ENCODE peak calls at places on chromosome 4, in ten cellular contexts. O, X, M, G, R, K, Y, N, A and H are unnamed samples.

GRCh38 chr4:10457255-10457801 is at the start of gene ZNF518B:
- DNase-seq in O (peak), X (peak), M (peak), G (peak), R (no peak), K (peak), Y (peak), N (no peak), A (peak), H (peak)

GRCh38 chr4:61200991-61201526 is 933 bp downstream of the ADGRL3 start:
- DNase-seq in O (peak), X (no peak), M (no peak), G (no peak), R (no peak), K (peak), Y (no peak), N (no peak), A (peak), H (peak)

GRCh38 chr4:153521995-153522799 is 56.0 kb downstream of the TMEM131L start:
- DNase-seq in O (no peak), X (peak), M (no peak), G (no peak), R (no peak), K (no peak), Y (peak), N (no peak), A (peak), H (no peak)

GRCh38 chr4:85995361-85995760 is 364.5 kb downstream of the MAPK10 start:
- DNase-seq in O (no peak), X (peak), M (no peak), G (no peak), R (no peak), K (no peak), Y (no peak), N (no peak), A (no peak), H (no peak)

GRCh38 chr4:142128529-142128928 is 492.1 kb downstream of the IL15 start:
- DNase-seq in O (no peak), X (no peak), M (peak), G (no peak), R (no peak), K (no peak), Y (no peak), N (no peak), A (peak), H (peak)

GRCh38 chr4:121758896-121759568 is 5.9 kb downstream of the SMIM43 start:
- DNase-seq in O (peak), X (no peak), M (no peak), G (no peak), R (no peak), K (no peak), Y (no peak), N (no peak), A (no peak), H (no peak)

GRCh38 chr4:184795214-184795844 is 30.4 kb downstream of the ACSL1 start:
- DNase-seq in O (no peak), X (no peak), M (no peak), G (no peak), R (no peak), K (no peak), Y (no peak), N (no peak), A (no peak), H (no peak)

GRCh38 chr4:115969756-115970155 is 856.3 kb upstream of the NDST4 start:
- DNase-seq in O (no peak), X (no peak), M (no peak), G (no peak), R (no peak), K (no peak), Y (no peak), N (no peak), A (no peak), H (no peak)

GRCh38 chr4:47160095-47160494 is 128.7 kb downstream of the GABRB1 start:
- DNase-seq in O (no peak), X (peak), M (no peak), G (no peak), R (no peak), K (no peak), Y (peak), N (no peak), A (no peak), H (no peak)

GRCh38 chr4:82450966-82451755 is 20.8 kb downstream of the ENOPH1 start:
- DNase-seq in O (no peak), X (no peak), M (no peak), G (no peak), R (no peak), K (no peak), Y (no peak), N (no peak), A (no peak), H (no peak)

GRCh38 chr4:182276214-182277109 is 33.3 kb downstream of the TENM3 start:
- DNase-seq in O (no peak), X (no peak), M (no peak), G (no peak), R (no peak), K (no peak), Y (no peak), N (no peak), A (no peak), H (no peak)

GRCh38 chr4:79042079-79042674 is 102.9 kb upstream of the PAQR3 start:
- DNase-seq in O (peak), X (peak), M (no peak), G (no peak), R (peak), K (peak), Y (peak), N (no peak), A (no peak), H (peak)

GRCh38 chr4:117968606-117969005 is 65.7 kb upstream of the NDST3 start:
- DNase-seq in O (no peak), X (no peak), M (no peak), G (no peak), R (no peak), K (no peak), Y (no peak), N (no peak), A (no peak), H (no peak)

GRCh38 chr4:113162089-113162488 is 112.6 kb downstream of the ANK2 start:
- DNase-seq in O (no peak), X (no peak), M (no peak), G (no peak), R (no peak), K (no peak), Y (no peak), N (no peak), A (no peak), H (no peak)

GRCh38 chr4:8643986-8644385 is 51.4 kb downstream of the CPZ start:
- DNase-seq in O (no peak), X (no peak), M (peak), G (no peak), R (no peak), K (no peak), Y (no peak), N (no peak), A (peak), H (no peak)

GRCh38 chr4:24774452-24774851 is 20.9 kb upstream of the SOD3 start:
- DNase-seq in O (peak), X (no peak), M (no peak), G (no peak), R (no peak), K (no peak), Y (no peak), N (no peak), A (no peak), H (no peak)

GRCh38 chr4:23934915-23935314 is 45.1 kb upstream of the PPARGC1A start:
- DNase-seq in O (no peak), X (peak), M (peak), G (peak), R (no peak), K (peak), Y (no peak), N (peak), A (no peak), H (peak)

GRCh38 chr4:25367004-25367621 is 9.9 kb upstream of the ANAPC4 start:
- DNase-seq in O (peak), X (peak), M (no peak), G (no peak), R (no peak), K (no peak), Y (peak), N (no peak), A (no peak), H (peak)

GRCh38 chr4:158051401-158052235 is 121.2 kb downstream of the GASK1B start:
- DNase-seq in O (no peak), X (no peak), M (peak), G (no peak), R (no peak), K (peak), Y (no peak), N (peak), A (peak), H (peak)

GRCh38 chr4:39770471-39770870 is 72.5 kb downstream of the UBE2K start:
- DNase-seq in O (no peak), X (no peak), M (no peak), G (no peak), R (no peak), K (no peak), Y (no peak), N (no peak), A (no peak), H (no peak)

GRCh38 chr4:8192748-8193738 is 6.0 kb upstream of the SH3TC1 start:
- DNase-seq in O (peak), X (peak), M (no peak), G (no peak), R (no peak), K (peak), Y (peak), N (peak), A (peak), H (peak)

GRCh38 chr4:121192500-121192899 is 28.4 kb upstream of the TNIP3 start:
- DNase-seq in O (peak), X (peak), M (no peak), G (no peak), R (no peak), K (peak), Y (peak), N (no peak), A (no peak), H (peak)

GRCh38 chr4:82063017-82063416 is 310.8 kb downstream of the HNRNPD start:
- DNase-seq in O (no peak), X (no peak), M (no peak), G (no peak), R (no peak), K (no peak), Y (no peak), N (no peak), A (no peak), H (no peak)

GRCh38 chr4:45662996-45663395 is 460.9 kb downstream of the GABRG1 start:
- DNase-seq in O (peak), X (no peak), M (peak), G (peak), R (no peak), K (peak), Y (no peak), N (no peak), A (peak), H (peak)

GRCh38 chr4:137387924-137388323 is 144.4 kb downstream of the PCDH18 start:
- DNase-seq in O (no peak), X (no peak), M (no peak), G (no peak), R (no peak), K (peak), Y (no peak), N (no peak), A (no peak), H (peak)

GRCh38 chr4:128955751-128956150 is 137.6 kb downstream of the SCLT1 start:
- DNase-seq in O (no peak), X (no peak), M (no peak), G (no peak), R (no peak), K (no peak), Y (no peak), N (no peak), A (no peak), H (no peak)

GRCh38 chr4:104728380-104729122 is 233.9 kb upstream of the CXXC4 start:
- DNase-seq in O (peak), X (no peak), M (no peak), G (no peak), R (no peak), K (peak), Y (no peak), N (no peak), A (no peak), H (peak)

GRCh38 chr4:3293410-3294391 is 880 bp downstream of the RGS12 start:
- DNase-seq in O (no peak), X (no peak), M (peak), G (no peak), R (no peak), K (no peak), Y (no peak), N (no peak), A (peak), H (no peak)

GRCh38 chr4:76212851-76213414 is 691 bp downstream of the SCARB2 start:
- DNase-seq in O (peak), X (no peak), M (no peak), G (no peak), R (no peak), K (peak), Y (no peak), N (no peak), A (peak), H (peak)

GRCh38 chr4:60432911-60433310 is 767.2 kb upstream of the ADGRL3 start:
- DNase-seq in O (no peak), X (no peak), M (no peak), G (no peak), R (no peak), K (no peak), Y (no peak), N (no peak), A (no peak), H (no peak)

GRCh38 chr4:94766856-94767255 is 9.1 kb downstream of the BMPR1B start:
- DNase-seq in O (peak), X (no peak), M (no peak), G (no peak), R (peak), K (peak), Y (no peak), N (no peak), A (no peak), H (peak)

GRCh38 chr4:150229538-150229937 is 151.3 kb downstream of the DCLK2 start:
- DNase-seq in O (peak), X (no peak), M (no peak), G (no peak), R (no peak), K (peak), Y (no peak), N (no peak), A (no peak), H (peak)

GRCh38 chr4:134024251-134024650 is 177.3 kb downstream of the PABPC4L start:
- DNase-seq in O (peak), X (peak), M (no peak), G (no peak), R (no peak), K (no peak), Y (peak), N (no peak), A (no peak), H (no peak)

GRCh38 chr4:176339936-176340761 is 20.4 kb downstream of the SPCS3 start:
- DNase-seq in O (no peak), X (no peak), M (no peak), G (no peak), R (no peak), K (no peak), Y (no peak), N (no peak), A (no peak), H (peak)

GRCh38 chr4:139887378-139887801 is 221.8 kb downstream of the MGST2 start:
- DNase-seq in O (no peak), X (no peak), M (no peak), G (no peak), R (no peak), K (no peak), Y (no peak), N (no peak), A (no peak), H (no peak)

DNA sequence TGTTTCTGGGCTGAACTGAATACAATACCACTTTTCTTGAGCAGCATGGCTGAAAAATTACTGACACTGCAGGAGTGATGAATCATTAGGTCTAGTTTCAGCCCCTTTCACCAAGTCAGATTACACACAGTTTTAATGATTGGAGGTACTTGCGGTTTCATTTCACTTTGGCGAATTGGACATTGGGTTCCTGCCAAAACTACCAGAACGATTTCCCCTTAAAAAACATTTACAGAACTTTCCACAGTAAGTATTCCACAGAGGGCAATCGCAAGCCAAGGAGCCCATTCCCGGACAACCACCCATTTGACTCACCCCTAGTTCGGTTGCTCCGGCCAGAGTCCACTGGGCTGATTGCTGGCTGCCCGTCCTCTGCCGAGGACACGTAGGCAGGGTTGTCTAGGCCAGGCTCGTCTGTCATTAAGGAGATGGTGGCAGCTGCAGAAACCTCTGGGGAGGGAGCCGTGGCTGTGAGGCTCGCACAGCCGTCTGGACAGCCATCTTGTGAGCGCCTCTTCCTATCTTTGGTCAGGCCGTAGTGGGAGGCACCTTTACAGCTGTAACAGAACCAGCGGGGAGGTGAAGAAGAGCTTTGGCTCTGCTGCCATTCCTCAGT is 83.5 kb downstream of the LNX1 start:
- DNase-seq in O (no peak), X (no peak), M (no peak), G (peak), R (no peak), K (peak), Y (peak), N (no peak), A (peak), H (peak)
- H3K4me3 ChIP-seq in O (no peak), X (no peak), M (no peak), G (peak), R (no peak), K (no peak), Y (no peak), N (no peak), A (no peak), H (no peak)

DNA sequence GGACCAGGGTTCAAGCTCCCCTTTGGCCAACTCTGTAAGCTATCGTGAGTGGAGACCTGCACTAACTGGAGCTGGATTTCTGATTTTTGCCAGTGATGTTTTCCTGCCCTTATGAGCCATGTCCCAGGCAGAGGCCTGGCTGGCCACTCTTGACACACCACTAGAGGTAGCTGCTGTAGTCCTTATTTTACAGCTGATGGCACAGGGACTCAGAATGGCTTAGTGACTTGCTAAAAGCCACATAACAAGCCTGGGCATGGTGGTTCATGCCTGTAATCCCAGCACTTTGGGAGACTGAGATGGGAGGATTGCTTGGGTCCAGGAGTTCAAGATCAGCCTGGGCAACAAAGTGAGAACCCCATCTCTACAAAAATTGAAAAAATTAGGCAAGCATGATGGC is 33.4 kb downstream of the CYTL1 start:
- DNase-seq in O (peak), X (peak), M (no peak), G (no peak), R (no peak), K (no peak), Y (no peak), N (no peak), A (no peak), H (peak)
- TF ChIP-seq CTCF in O (peak), X (peak), M (no peak), G (no peak), R (peak), K (peak), Y (no peak), N (no peak), A (no peak), H (peak)

GRCh38 chr4:168794881-168795280 is 215.2 kb downstream of the CBR4 start:
- DNase-seq in O (no peak), X (no peak), M (no peak), G (no peak), R (no peak), K (no peak), Y (no peak), N (no peak), A (no peak), H (no peak)

GRCh38 chr4:168797738-168798375 is 212.2 kb downstream of the CBR4 start:
- DNase-seq in O (no peak), X (peak), M (no peak), G (no peak), R (no peak), K (no peak), Y (no peak), N (no peak), A (no peak), H (no peak)

GRCh38 chr4:168795346-168795745 is 214.7 kb downstream of the CBR4 start:
- DNase-seq in O (no peak), X (no peak), M (no peak), G (no peak), R (no peak), K (no peak), Y (no peak), N (no peak), A (no peak), H (no peak)

GRCh38 chr4:168796362-168797106 is 213.5 kb downstream of the CBR4 start:
- DNase-seq in O (peak), X (no peak), M (no peak), G (no peak), R (peak), K (peak), Y (no peak), N (no peak), A (peak), H (peak)

DNA sequence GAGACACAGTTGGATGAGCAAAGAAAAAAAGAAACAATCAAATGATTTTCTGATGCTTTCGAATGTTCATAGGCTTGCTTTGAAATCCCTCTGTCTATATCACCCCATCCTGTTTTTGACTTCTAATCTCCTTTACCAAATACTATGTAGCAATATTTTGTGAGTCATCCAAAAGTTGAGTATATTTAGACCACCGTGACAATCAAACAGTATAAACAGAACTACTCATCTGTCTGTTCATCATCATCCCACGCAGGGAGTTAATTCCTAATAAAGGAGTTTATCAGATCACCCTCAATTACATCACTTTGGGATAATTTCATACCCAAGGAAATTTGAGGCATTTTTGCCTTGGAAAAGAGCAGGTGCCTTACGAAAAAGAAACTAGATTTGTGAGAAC is 212.9 kb downstream of the CBR4 start:
- DNase-seq in O (peak), X (peak), M (no peak), G (no peak), R (no peak), K (peak), Y (no peak), N (no peak), A (no peak), H (peak)
- H3K4me3 ChIP-seq in O (peak), X (no peak), M (no peak), G (no peak), R (no peak), K (no peak), Y (no peak), N (no peak), A (no peak), H (no peak)

DNA sequence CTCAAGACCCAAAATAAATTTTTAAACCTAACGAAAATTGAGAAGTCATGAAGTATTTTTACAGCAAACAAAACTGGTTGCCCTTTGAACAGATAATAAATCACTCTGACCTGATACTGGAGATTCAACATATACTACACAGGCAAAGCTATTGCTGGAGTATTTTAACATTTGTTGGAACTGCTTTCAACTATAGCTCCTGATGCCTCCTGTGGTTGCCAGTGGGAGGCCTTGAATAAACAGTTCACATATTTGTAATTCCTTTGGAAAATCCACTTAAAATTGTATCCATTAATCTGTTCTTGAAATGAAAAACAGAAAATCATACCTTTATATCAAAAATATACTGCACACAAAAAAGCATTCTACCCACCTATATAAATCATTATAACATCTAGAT is 605.1 kb downstream of the KCTD8 start:
- DNase-seq in O (peak), X (no peak), M (no peak), G (no peak), R (no peak), K (peak), Y (no peak), N (no peak), A (no peak), H (peak)
- TF ChIP-seq CTCF in O (peak), X (no peak), M (no peak), G (no peak), R (no peak), K (peak), Y (no peak), N (no peak), A (no peak), H (peak)